ENCODE peak calls at places on chromosomes 12 and 14, in ten cellular contexts. One of them, this sample, is unnamed.

GRCh38 chr12:69583203-69583602 is 2.1 kb upstream of the CCT2 start:
- DNase-seq in skeletal muscle cell: no peak
- DNase-seq in left cardiac atrium: no peak
- DNase-seq in GM13977: no peak
- DNase-seq in activated CD4-positive, alpha-beta T cell treated with anti-CD3 and anti-CD28 coated beads for 1 hour: no peak
- DNase-seq in SK-N-DZ: no peak
- DNase-seq in NCI-H2029: no peak
- DNase-seq in stimulated activated CD4-positive, alpha-beta T cell treated with anti-CD3 and anti-CD28 coated beads, Interleukin-4, amount 100 ng/mL, for 1 hour: no peak
- DNase-seq in NCI-H460: no peak
- DNase-seq in EL: peak
- DNase-seq in this sample: no peak

GRCh38 chr12:104671407-104672095 is 214.8 kb downstream of the CHST11 start:
- DNase-seq in NCI-H2029: peak
- DNase-seq in stimulated activated CD4-positive, alpha-beta T cell treated with anti-CD3 and anti-CD28 coated beads, Interleukin-4, amount 100 ng/mL, for 1 hour: peak
- DNase-seq in activated CD4-positive, alpha-beta T cell treated with anti-CD3 and anti-CD28 coated beads for 1 hour: peak
- DNase-seq in EL: peak
- DNase-seq in NCI-H460: peak
- DNase-seq in left cardiac atrium: peak
- DNase-seq in SK-N-DZ: no peak
- DNase-seq in GM13977: peak
- DNase-seq in skeletal muscle cell: peak
- DNase-seq in this sample: peak

GRCh38 chr12:56601503-56601902 is 28.6 kb downstream of the BAZ2A start:
- DNase-seq in skeletal muscle cell: no peak
- DNase-seq in SK-N-DZ: no peak
- DNase-seq in GM13977: peak
- DNase-seq in NCI-H2029: no peak
- DNase-seq in stimulated activated CD4-positive, alpha-beta T cell treated with anti-CD3 and anti-CD28 coated beads, Interleukin-4, amount 100 ng/mL, for 1 hour: peak
- DNase-seq in EL: no peak
- DNase-seq in activated CD4-positive, alpha-beta T cell treated with anti-CD3 and anti-CD28 coated beads for 1 hour: no peak
- DNase-seq in left cardiac atrium: no peak
- DNase-seq in NCI-H460: no peak
- DNase-seq in this sample: no peak

GRCh38 chr14:21106506-21107359 is 5.9 kb downstream of the TMEM253 start:
- DNase-seq in stimulated activated CD4-positive, alpha-beta T cell treated with anti-CD3 and anti-CD28 coated beads, Interleukin-4, amount 100 ng/mL, for 1 hour: peak
- DNase-seq in NCI-H460: peak
- DNase-seq in NCI-H2029: peak
- DNase-seq in skeletal muscle cell: peak
- DNase-seq in GM13977: peak
- DNase-seq in EL: peak
- DNase-seq in left cardiac atrium: peak
- DNase-seq in SK-N-DZ: peak
- DNase-seq in activated CD4-positive, alpha-beta T cell treated with anti-CD3 and anti-CD28 coated beads for 1 hour: peak
- DNase-seq in this sample: no peak

GRCh38 chr12:25756974-25757665 is 201.4 kb upstream of the RASSF8 start:
- DNase-seq in activated CD4-positive, alpha-beta T cell treated with anti-CD3 and anti-CD28 coated beads for 1 hour: no peak
- DNase-seq in NCI-H2029: no peak
- DNase-seq in SK-N-DZ: no peak
- DNase-seq in stimulated activated CD4-positive, alpha-beta T cell treated with anti-CD3 and anti-CD28 coated beads, Interleukin-4, amount 100 ng/mL, for 1 hour: no peak
- DNase-seq in left cardiac atrium: no peak
- DNase-seq in skeletal muscle cell: no peak
- DNase-seq in EL: no peak
- DNase-seq in GM13977: no peak
- DNase-seq in NCI-H460: no peak
- DNase-seq in this sample: no peak

GRCh38 chr14:33297565-33297964 is 358.9 kb downstream of the NPAS3 start:
- DNase-seq in NCI-H460: no peak
- DNase-seq in SK-N-DZ: no peak
- DNase-seq in activated CD4-positive, alpha-beta T cell treated with anti-CD3 and anti-CD28 coated beads for 1 hour: no peak
- DNase-seq in EL: no peak
- DNase-seq in GM13977: no peak
- DNase-seq in stimulated activated CD4-positive, alpha-beta T cell treated with anti-CD3 and anti-CD28 coated beads, Interleukin-4, amount 100 ng/mL, for 1 hour: no peak
- DNase-seq in left cardiac atrium: no peak
- DNase-seq in NCI-H2029: no peak
- DNase-seq in skeletal muscle cell: no peak
- DNase-seq in this sample: no peak

GRCh38 chr12:115755752-115756140 is 521.7 kb downstream of the MED13L start:
- DNase-seq in GM13977: no peak
- DNase-seq in activated CD4-positive, alpha-beta T cell treated with anti-CD3 and anti-CD28 coated beads for 1 hour: no peak
- DNase-seq in stimulated activated CD4-positive, alpha-beta T cell treated with anti-CD3 and anti-CD28 coated beads, Interleukin-4, amount 100 ng/mL, for 1 hour: no peak
- DNase-seq in SK-N-DZ: no peak
- DNase-seq in skeletal muscle cell: no peak
- DNase-seq in left cardiac atrium: no peak
- DNase-seq in EL: peak
- DNase-seq in NCI-H460: no peak
- DNase-seq in NCI-H2029: no peak
- DNase-seq in this sample: no peak

GRCh38 chr12:94145231-94145979 is 3.0 kb upstream of the PLXNC1 start:
- DNase-seq in NCI-H2029: no peak
- DNase-seq in skeletal muscle cell: peak
- DNase-seq in activated CD4-positive, alpha-beta T cell treated with anti-CD3 and anti-CD28 coated beads for 1 hour: no peak
- DNase-seq in NCI-H460: no peak
- DNase-seq in GM13977: peak
- DNase-seq in stimulated activated CD4-positive, alpha-beta T cell treated with anti-CD3 and anti-CD28 coated beads, Interleukin-4, amount 100 ng/mL, for 1 hour: no peak
- DNase-seq in left cardiac atrium: no peak
- DNase-seq in SK-N-DZ: peak
- DNase-seq in EL: peak
- DNase-seq in this sample: peak

GRCh38 chr12:54201001-54201794 is 12.4 kb upstream of the SMUG1 start:
- DNase-seq in EL: peak
- DNase-seq in stimulated activated CD4-positive, alpha-beta T cell treated with anti-CD3 and anti-CD28 coated beads, Interleukin-4, amount 100 ng/mL, for 1 hour: peak
- DNase-seq in activated CD4-positive, alpha-beta T cell treated with anti-CD3 and anti-CD28 coated beads for 1 hour: peak
- DNase-seq in GM13977: peak
- DNase-seq in SK-N-DZ: peak
- DNase-seq in left cardiac atrium: peak
- DNase-seq in NCI-H460: peak
- DNase-seq in skeletal muscle cell: no peak
- DNase-seq in NCI-H2029: peak
- DNase-seq in this sample: peak

GRCh38 chr14:85531141-85531593 is 1.2 kb downstream of the FLRT2 start:
- DNase-seq in NCI-H2029: no peak
- DNase-seq in NCI-H460: no peak
- DNase-seq in activated CD4-positive, alpha-beta T cell treated with anti-CD3 and anti-CD28 coated beads for 1 hour: no peak
- DNase-seq in GM13977: no peak
- DNase-seq in SK-N-DZ: peak
- DNase-seq in stimulated activated CD4-positive, alpha-beta T cell treated with anti-CD3 and anti-CD28 coated beads, Interleukin-4, amount 100 ng/mL, for 1 hour: no peak
- DNase-seq in skeletal muscle cell: peak
- DNase-seq in EL: peak
- DNase-seq in left cardiac atrium: peak
- DNase-seq in this sample: no peak

GRCh38 chr12:3032770-3033537 is 44.2 kb upstream of the TSPAN9 start:
- DNase-seq in NCI-H460: no peak
- DNase-seq in activated CD4-positive, alpha-beta T cell treated with anti-CD3 and anti-CD28 coated beads for 1 hour: no peak
- DNase-seq in SK-N-DZ: no peak
- DNase-seq in stimulated activated CD4-positive, alpha-beta T cell treated with anti-CD3 and anti-CD28 coated beads, Interleukin-4, amount 100 ng/mL, for 1 hour: no peak
- DNase-seq in skeletal muscle cell: no peak
- DNase-seq in GM13977: no peak
- DNase-seq in EL: no peak
- DNase-seq in left cardiac atrium: peak
- DNase-seq in NCI-H2029: no peak
- DNase-seq in this sample: no peak

GRCh38 chr14:35366048-35366428 is 38.5 kb downstream of the NFKBIA start:
- DNase-seq in EL: peak
- DNase-seq in left cardiac atrium: peak
- DNase-seq in activated CD4-positive, alpha-beta T cell treated with anti-CD3 and anti-CD28 coated beads for 1 hour: no peak
- DNase-seq in NCI-H2029: no peak
- DNase-seq in stimulated activated CD4-positive, alpha-beta T cell treated with anti-CD3 and anti-CD28 coated beads, Interleukin-4, amount 100 ng/mL, for 1 hour: peak
- DNase-seq in skeletal muscle cell: no peak
- DNase-seq in SK-N-DZ: no peak
- DNase-seq in GM13977: no peak
- DNase-seq in NCI-H460: no peak
- DNase-seq in this sample: no peak

GRCh38 chr12:44126811-44127210 is 290.9 kb downstream of the TMEM117 start:
- DNase-seq in SK-N-DZ: no peak
- DNase-seq in GM13977: no peak
- DNase-seq in stimulated activated CD4-positive, alpha-beta T cell treated with anti-CD3 and anti-CD28 coated beads, Interleukin-4, amount 100 ng/mL, for 1 hour: no peak
- DNase-seq in EL: no peak
- DNase-seq in skeletal muscle cell: no peak
- DNase-seq in activated CD4-positive, alpha-beta T cell treated with anti-CD3 and anti-CD28 coated beads for 1 hour: no peak
- DNase-seq in NCI-H2029: no peak
- DNase-seq in NCI-H460: no peak
- DNase-seq in left cardiac atrium: no peak
- DNase-seq in this sample: no peak

GRCh38 chr14:68771631-68772030 is 21.2 kb downstream of the ZFP36L1 start:
- DNase-seq in SK-N-DZ: no peak
- DNase-seq in skeletal muscle cell: no peak
- DNase-seq in left cardiac atrium: peak
- DNase-seq in NCI-H2029: no peak
- DNase-seq in GM13977: no peak
- DNase-seq in NCI-H460: no peak
- DNase-seq in EL: no peak
- DNase-seq in activated CD4-positive, alpha-beta T cell treated with anti-CD3 and anti-CD28 coated beads for 1 hour: no peak
- DNase-seq in stimulated activated CD4-positive, alpha-beta T cell treated with anti-CD3 and anti-CD28 coated beads, Interleukin-4, amount 100 ng/mL, for 1 hour: no peak
- DNase-seq in this sample: no peak

GRCh38 chr12:19739195-19739776 is 300.0 kb downstream of the AEBP2 start:
- DNase-seq in left cardiac atrium: no peak
- DNase-seq in stimulated activated CD4-positive, alpha-beta T cell treated with anti-CD3 and anti-CD28 coated beads, Interleukin-4, amount 100 ng/mL, for 1 hour: no peak
- DNase-seq in EL: peak
- DNase-seq in skeletal muscle cell: no peak
- DNase-seq in NCI-H2029: peak
- DNase-seq in SK-N-DZ: peak
- DNase-seq in activated CD4-positive, alpha-beta T cell treated with anti-CD3 and anti-CD28 coated beads for 1 hour: no peak
- DNase-seq in GM13977: peak
- DNase-seq in NCI-H460: peak
- DNase-seq in this sample: peak

GRCh38 chr14:68665792-68666195 is 127.1 kb downstream of the ZFP36L1 start:
- DNase-seq in stimulated activated CD4-positive, alpha-beta T cell treated with anti-CD3 and anti-CD28 coated beads, Interleukin-4, amount 100 ng/mL, for 1 hour: no peak
- DNase-seq in NCI-H2029: no peak
- DNase-seq in skeletal muscle cell: no peak
- DNase-seq in EL: no peak
- DNase-seq in SK-N-DZ: peak
- DNase-seq in GM13977: no peak
- DNase-seq in left cardiac atrium: no peak
- DNase-seq in activated CD4-positive, alpha-beta T cell treated with anti-CD3 and anti-CD28 coated beads for 1 hour: no peak
- DNase-seq in NCI-H460: no peak
- DNase-seq in this sample: no peak

GRCh38 chr12:102486153-102486552 is 5.8 kb upstream of the IGF1 start:
- DNase-seq in NCI-H2029: no peak
- DNase-seq in stimulated activated CD4-positive, alpha-beta T cell treated with anti-CD3 and anti-CD28 coated beads, Interleukin-4, amount 100 ng/mL, for 1 hour: no peak
- DNase-seq in NCI-H460: no peak
- DNase-seq in left cardiac atrium: no peak
- DNase-seq in GM13977: no peak
- DNase-seq in skeletal muscle cell: no peak
- DNase-seq in SK-N-DZ: no peak
- DNase-seq in EL: no peak
- DNase-seq in activated CD4-positive, alpha-beta T cell treated with anti-CD3 and anti-CD28 coated beads for 1 hour: no peak
- DNase-seq in this sample: no peak

GRCh38 chr12:24230061-24230460 is 280.6 kb upstream of the SOX5 start:
- DNase-seq in activated CD4-positive, alpha-beta T cell treated with anti-CD3 and anti-CD28 coated beads for 1 hour: no peak
- DNase-seq in skeletal muscle cell: no peak
- DNase-seq in stimulated activated CD4-positive, alpha-beta T cell treated with anti-CD3 and anti-CD28 coated beads, Interleukin-4, amount 100 ng/mL, for 1 hour: no peak
- DNase-seq in NCI-H460: no peak
- DNase-seq in SK-N-DZ: no peak
- DNase-seq in GM13977: no peak
- DNase-seq in NCI-H2029: no peak
- DNase-seq in left cardiac atrium: no peak
- DNase-seq in EL: no peak
- DNase-seq in this sample: no peak

GRCh38 chr14:55610717-55611370 is 30.8 kb downstream of the KTN1 start:
- DNase-seq in NCI-H460: no peak
- DNase-seq in activated CD4-positive, alpha-beta T cell treated with anti-CD3 and anti-CD28 coated beads for 1 hour: no peak
- DNase-seq in GM13977: no peak
- DNase-seq in EL: no peak
- DNase-seq in skeletal muscle cell: no peak
- DNase-seq in stimulated activated CD4-positive, alpha-beta T cell treated with anti-CD3 and anti-CD28 coated beads, Interleukin-4, amount 100 ng/mL, for 1 hour: no peak
- DNase-seq in SK-N-DZ: no peak
- DNase-seq in NCI-H2029: no peak
- DNase-seq in left cardiac atrium: no peak
- DNase-seq in this sample: no peak

GRCh38 chr12:127257366-127257935 is 1009.5 kb upstream of the TMEM132C start:
- DNase-seq in NCI-H2029: no peak
- DNase-seq in left cardiac atrium: no peak
- DNase-seq in skeletal muscle cell: no peak
- DNase-seq in NCI-H460: no peak
- DNase-seq in SK-N-DZ: no peak
- DNase-seq in GM13977: no peak
- DNase-seq in EL: peak
- DNase-seq in stimulated activated CD4-positive, alpha-beta T cell treated with anti-CD3 and anti-CD28 coated beads, Interleukin-4, amount 100 ng/mL, for 1 hour: no peak
- DNase-seq in activated CD4-positive, alpha-beta T cell treated with anti-CD3 and anti-CD28 coated beads for 1 hour: no peak
- DNase-seq in this sample: no peak

GRCh38 chr12:64737539-64737938 is 21.7 kb downstream of the GNS start:
- DNase-seq in SK-N-DZ: no peak
- DNase-seq in skeletal muscle cell: no peak
- DNase-seq in NCI-H2029: peak
- DNase-seq in GM13977: no peak
- DNase-seq in left cardiac atrium: no peak
- DNase-seq in NCI-H460: no peak
- DNase-seq in stimulated activated CD4-positive, alpha-beta T cell treated with anti-CD3 and anti-CD28 coated beads, Interleukin-4, amount 100 ng/mL, for 1 hour: peak
- DNase-seq in EL: no peak
- DNase-seq in activated CD4-positive, alpha-beta T cell treated with anti-CD3 and anti-CD28 coated beads for 1 hour: no peak
- DNase-seq in this sample: no peak

GRCh38 chr12:50082644-50083043 is 2.5 kb upstream of the SMARCD1 start:
- DNase-seq in NCI-H460: no peak
- DNase-seq in SK-N-DZ: no peak
- DNase-seq in skeletal muscle cell: no peak
- DNase-seq in stimulated activated CD4-positive, alpha-beta T cell treated with anti-CD3 and anti-CD28 coated beads, Interleukin-4, amount 100 ng/mL, for 1 hour: no peak
- DNase-seq in NCI-H2029: no peak
- DNase-seq in GM13977: no peak
- DNase-seq in EL: no peak
- DNase-seq in left cardiac atrium: no peak
- DNase-seq in activated CD4-positive, alpha-beta T cell treated with anti-CD3 and anti-CD28 coated beads for 1 hour: no peak
- DNase-seq in this sample: no peak

GRCh38 chr12:63978519-63978918 is 134.0 kb downstream of the SRGAP1 start:
- DNase-seq in NCI-H2029: no peak
- DNase-seq in GM13977: no peak
- DNase-seq in left cardiac atrium: no peak
- DNase-seq in NCI-H460: peak
- DNase-seq in skeletal muscle cell: peak
- DNase-seq in activated CD4-positive, alpha-beta T cell treated with anti-CD3 and anti-CD28 coated beads for 1 hour: no peak
- DNase-seq in EL: peak
- DNase-seq in stimulated activated CD4-positive, alpha-beta T cell treated with anti-CD3 and anti-CD28 coated beads, Interleukin-4, amount 100 ng/mL, for 1 hour: no peak
- DNase-seq in SK-N-DZ: no peak
- DNase-seq in this sample: peak

GRCh38 chr12:128767518-128767917 is 56.2 kb downstream of the SLC15A4 start:
- DNase-seq in SK-N-DZ: no peak
- DNase-seq in activated CD4-positive, alpha-beta T cell treated with anti-CD3 and anti-CD28 coated beads for 1 hour: no peak
- DNase-seq in stimulated activated CD4-positive, alpha-beta T cell treated with anti-CD3 and anti-CD28 coated beads, Interleukin-4, amount 100 ng/mL, for 1 hour: no peak
- DNase-seq in skeletal muscle cell: no peak
- DNase-seq in EL: no peak
- DNase-seq in GM13977: no peak
- DNase-seq in NCI-H2029: no peak
- DNase-seq in NCI-H460: no peak
- DNase-seq in left cardiac atrium: no peak
- DNase-seq in this sample: no peak

GRCh38 chr12:64840129-64840528 is 15.7 kb downstream of the TBC1D30 start:
- DNase-seq in left cardiac atrium: no peak
- DNase-seq in skeletal muscle cell: no peak
- DNase-seq in activated CD4-positive, alpha-beta T cell treated with anti-CD3 and anti-CD28 coated beads for 1 hour: no peak
- DNase-seq in NCI-H460: no peak
- DNase-seq in EL: no peak
- DNase-seq in NCI-H2029: no peak
- DNase-seq in GM13977: no peak
- DNase-seq in stimulated activated CD4-positive, alpha-beta T cell treated with anti-CD3 and anti-CD28 coated beads, Interleukin-4, amount 100 ng/mL, for 1 hour: no peak
- DNase-seq in SK-N-DZ: no peak
- DNase-seq in this sample: no peak

GRCh38 chr14:32087173-32087861 is 10.2 kb downstream of the ARHGAP5 start:
- DNase-seq in activated CD4-positive, alpha-beta T cell treated with anti-CD3 and anti-CD28 coated beads for 1 hour: no peak
- DNase-seq in skeletal muscle cell: no peak
- DNase-seq in left cardiac atrium: no peak
- DNase-seq in NCI-H2029: no peak
- DNase-seq in stimulated activated CD4-positive, alpha-beta T cell treated with anti-CD3 and anti-CD28 coated beads, Interleukin-4, amount 100 ng/mL, for 1 hour: no peak
- DNase-seq in SK-N-DZ: no peak
- DNase-seq in EL: peak
- DNase-seq in NCI-H460: no peak
- DNase-seq in GM13977: no peak
- DNase-seq in this sample: no peak

GRCh38 chr14:60217713-60218112 is 31.3 kb upstream of the PPM1A start:
- DNase-seq in NCI-H2029: no peak
- DNase-seq in left cardiac atrium: no peak
- DNase-seq in activated CD4-positive, alpha-beta T cell treated with anti-CD3 and anti-CD28 coated beads for 1 hour: no peak
- DNase-seq in skeletal muscle cell: no peak
- DNase-seq in GM13977: no peak
- DNase-seq in stimulated activated CD4-positive, alpha-beta T cell treated with anti-CD3 and anti-CD28 coated beads, Interleukin-4, amount 100 ng/mL, for 1 hour: no peak
- DNase-seq in SK-N-DZ: no peak
- DNase-seq in EL: no peak
- DNase-seq in NCI-H460: no peak
- DNase-seq in this sample: no peak

GRCh38 chr14:75204106-75204505 is 27.7 kb upstream of the TMED10 start:
- DNase-seq in left cardiac atrium: no peak
- DNase-seq in EL: no peak
- DNase-seq in skeletal muscle cell: no peak
- DNase-seq in stimulated activated CD4-positive, alpha-beta T cell treated with anti-CD3 and anti-CD28 coated beads, Interleukin-4, amount 100 ng/mL, for 1 hour: no peak
- DNase-seq in SK-N-DZ: no peak
- DNase-seq in NCI-H2029: no peak
- DNase-seq in activated CD4-positive, alpha-beta T cell treated with anti-CD3 and anti-CD28 coated beads for 1 hour: no peak
- DNase-seq in NCI-H460: no peak
- DNase-seq in GM13977: no peak
- DNase-seq in this sample: no peak

This sample was measured in AG09309.